ENCODE peak calls at places on chromosome 15, in four cellular contexts. S is HCT116, L is GM23338, G is SK-N-SH. O is an unnamed sample.

GRCh38 chr15:64894395-64895056 is 17.2 kb upstream of the ANKDD1A start:
- DNase-seq in S (no peak), L (peak; percentile 82), G (no peak), O (peak; percentile 59)

GRCh38 chr15:79321876-79322275 is 11.0 kb downstream of the TMED3 start:
- DNase-seq in S (no peak), L (no peak), G (no peak), O (no peak)

GRCh38 chr15:101052681-101053121 is 133.5 kb downstream of the LRRK1 start:
- DNase-seq in S (no peak), L (no peak), G (peak; percentile 21), O (peak; percentile 2)

GRCh38 chr15:55241895-55242294 is 45.2 kb upstream of the RSL24D1 start:
- DNase-seq in S (no peak), L (no peak), G (no peak), O (no peak)

GRCh38 chr15:79425591-79426295 is 6.4 kb upstream of the MINAR1 start:
- DNase-seq in S (no peak), L (no peak), G (no peak), O (no peak)

GRCh38 chr15:96329403-96329981 is 1.0 kb upstream of the NR2F2 start:
- DNase-seq in S (no peak), L (no peak), G (no peak), O (no peak)

GRCh38 chr15:67794832-67795574 is 30.3 kb upstream of the SKOR1 start:
- DNase-seq in S (no peak), L (no peak), G (no peak), O (no peak)

GRCh38 chr15:97993310-97993738 is 32.8 kb downstream of the ARRDC4 start:
- DNase-seq in S (no peak), L (no peak), G (no peak), O (peak; percentile 35)

GRCh38 chr15:89641053-89641452 is 14.2 kb downstream of the KIF7 start:
- DNase-seq in S (no peak), L (no peak), G (no peak), O (no peak)

GRCh38 chr15:48617619-48618018 is 27.9 kb downstream of the FBN1 start:
- DNase-seq in S (no peak), L (no peak), G (no peak), O (no peak)

GRCh38 chr15:85687329-85687728 is 107.4 kb downstream of the KLHL25 start:
- DNase-seq in S (no peak), L (no peak), G (no peak), O (no peak)
- H3K27ac ChIP-seq in S (no peak overlapping the region), L (no peak overlapping the region), G (no peak overlapping the region), O (no peak overlapping the region)

GRCh38 chr15:27850961-27851636 is 248.0 kb downstream of the OCA2 start:
- DNase-seq in S (no peak), L (no peak), G (no peak), O (no peak)

GRCh38 chr15:27850050-27850449 is 249.1 kb downstream of the OCA2 start:
- DNase-seq in S (no peak), L (no peak), G (no peak), O (no peak)

GRCh38 chr15:27853624-27854455 is 245.3 kb downstream of the OCA2 start:
- DNase-seq in S (no peak), L (no peak), G (no peak), O (no peak)

GRCh38 chr15:27854601-27855000 is 244.5 kb downstream of the OCA2 start:
- DNase-seq in S (no peak), L (no peak), G (no peak), O (no peak)

DNA sequence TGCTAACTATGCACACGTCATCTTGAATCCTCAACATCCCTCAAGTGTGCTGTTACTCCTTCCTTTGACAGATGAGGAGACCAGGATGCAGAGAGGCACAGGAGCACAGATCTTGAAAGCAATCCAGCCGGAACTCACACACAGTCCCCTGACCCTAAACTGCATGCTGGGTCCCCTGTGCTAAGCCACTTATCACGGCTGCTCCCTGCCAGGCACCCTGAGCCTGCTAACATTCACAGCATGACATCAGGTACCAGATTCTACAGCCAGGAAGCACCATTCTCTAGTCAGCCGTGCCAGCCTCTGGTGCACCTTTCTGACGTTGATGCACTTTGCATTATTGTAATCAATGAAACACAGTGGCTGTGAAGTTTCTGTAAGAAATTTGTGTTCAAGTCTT is 247.3 kb downstream of the OCA2 start:
- DNase-seq in S (no peak), L (no peak), G (no peak), O (no peak)
- H3K9me2 ChIP-seq in S (no peaks in the 10 kb centered on the region), L (peaks cover 4% of the 10 kb centered on the region), G (no peaks in the 10 kb centered on the region), O (no peaks in the 10 kb centered on the region)

GRCh38 chr15:74543583-74543982 is 2.6 kb downstream of the ARID3B start:
- DNase-seq in S (no peak), L (peak; percentile 42), G (no peak), O (no peak)
- TF ChIP-seq CTCF in S (peak; percentile 49), L (peak; percentile 33), G (peak; percentile 37), O (peak; percentile 34)

GRCh38 chr15:85399627-85400026 is 19.2 kb downstream of the AKAP13 start:
- DNase-seq in S (no peak), L (no peak), G (no peak), O (no peak)
- H3K27ac ChIP-seq in S (no peak overlapping the region), L (no peak overlapping the region), G (no peak overlapping the region), O (no peak overlapping the region)

GRCh38 chr15:94455297-94455696 is 223.9 kb downstream of the MCTP2 start:
- DNase-seq in S (no peak), L (peak; percentile 8), G (no peak), O (no peak)

GRCh38 chr15:94456246-94456645 is 224.9 kb downstream of the MCTP2 start:
- DNase-seq in S (no peak), L (no peak), G (no peak), O (no peak)

DNA sequence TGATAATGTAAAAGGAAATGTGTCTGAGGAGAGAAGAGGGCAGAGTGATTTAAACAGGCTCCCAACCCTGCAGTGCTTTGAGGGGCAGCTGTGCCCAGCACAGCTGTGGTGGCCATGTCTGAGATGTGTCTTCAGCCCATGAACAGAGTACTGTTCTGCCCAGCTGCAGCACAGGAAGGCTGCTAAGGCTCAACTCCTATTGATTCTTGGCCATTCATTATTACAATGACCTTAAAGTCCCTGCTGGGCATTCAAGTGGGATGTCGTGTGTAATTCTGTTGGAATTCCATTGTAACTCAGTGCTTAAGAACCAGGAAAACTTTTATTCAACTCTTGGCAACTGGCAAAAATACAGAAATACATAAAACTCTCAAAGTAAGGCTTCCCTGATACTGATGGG is 229.3 kb downstream of the MCTP2 start:
- DNase-seq in S (no peak), L (peak; percentile 4), G (no peak), O (no peak)
- H3K9me2 ChIP-seq in S (no peaks in the 10 kb centered on the region), L (peaks cover 5% of the 10 kb centered on the region), G (no peaks in the 10 kb centered on the region), O (no peaks in the 10 kb centered on the region)

DNA sequence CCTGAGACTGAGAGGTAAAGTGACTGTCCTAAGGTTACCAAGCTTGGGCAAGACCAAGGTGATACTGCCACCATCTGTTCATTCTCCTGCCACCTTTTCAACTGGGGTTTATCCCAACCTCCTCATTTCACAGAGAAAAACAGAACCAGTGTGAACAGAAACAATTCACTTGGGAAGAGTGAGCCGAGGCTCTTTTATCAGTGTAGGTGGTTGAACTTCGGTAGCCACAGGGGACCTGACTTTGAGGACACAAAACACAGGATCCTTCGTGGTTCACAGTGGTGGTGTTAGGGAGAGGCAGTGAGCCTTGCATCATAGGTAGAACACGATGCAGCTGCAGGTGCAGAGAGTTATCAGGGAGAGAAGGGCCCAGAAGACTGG is 72.8 kb upstream of the ICE2 start:
- DNase-seq in S (peak; percentile 3), L (peak; percentile 52), G (no peak), O (no peak)
- TF ChIP-seq CTCF in S (peak; percentile 39), L (peak; percentile 66), G (no peak), O (no peak)

DNA sequence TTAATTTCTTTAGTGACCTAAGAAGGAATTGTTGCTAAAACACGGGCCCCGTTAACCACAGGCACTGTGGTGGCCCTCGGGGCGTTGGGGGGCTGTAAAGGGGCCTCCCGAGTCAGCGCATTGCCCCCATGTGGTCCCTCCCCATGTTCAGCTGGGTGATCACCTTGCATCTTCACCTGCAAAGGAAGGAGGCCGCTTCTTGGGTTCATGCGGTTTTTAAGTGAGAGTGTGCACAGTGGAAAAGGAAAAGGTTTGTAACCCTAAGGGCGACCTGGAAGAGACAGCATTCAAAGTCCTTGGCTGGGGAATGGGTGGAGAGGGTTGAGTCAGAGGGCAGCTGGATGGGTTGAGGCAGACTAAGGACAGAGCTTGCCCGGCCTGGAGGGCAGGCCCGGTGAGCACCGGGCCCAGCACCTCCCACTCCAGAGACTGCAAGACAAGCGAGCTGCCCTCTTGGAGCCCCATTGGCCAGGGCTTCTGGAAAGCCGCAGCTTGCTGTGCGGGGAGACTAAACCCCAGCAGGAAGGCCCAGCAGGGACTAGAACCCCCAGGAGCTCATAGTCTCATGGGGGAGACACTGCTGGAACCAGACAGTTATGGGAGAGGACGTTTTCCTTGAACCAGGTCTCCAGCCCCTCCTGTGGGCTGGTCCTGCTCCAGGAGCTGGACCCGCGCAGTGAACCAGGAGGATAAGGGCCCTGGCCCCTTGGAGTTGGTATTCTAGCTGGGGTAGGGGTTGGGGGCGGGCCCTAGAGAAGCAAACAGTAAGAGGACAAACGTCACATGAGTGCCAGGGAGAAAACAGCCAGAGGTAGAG is 59.2 kb downstream of the RGMA start:
- DNase-seq in S (no peak), L (no peak), G (no peak), O (peak; percentile 30)
- H3K27ac ChIP-seq in S (no peak overlapping the region), L (no peak overlapping the region), G (no peak overlapping the region), O (peak overlapping the region; percentile 84)

GRCh38 chr15:99613887-99614642 is 48.3 kb downstream of the MEF2A start:
- DNase-seq in S (no peak), L (no peak), G (no peak), O (no peak)
- H3K9me2 ChIP-seq in S (no peaks in the 10 kb centered on the region), L (no peaks in the 10 kb centered on the region), G (no peaks in the 10 kb centered on the region), O (no peaks in the 10 kb centered on the region)